ENCODE peak calls at places on chromosomes 5 and 9, in ten cellular contexts. V, M, J, T, Y, Q, S, E, D and A are unnamed samples.
A peak's percentile ranks its signal among the peaks of the same experiment; 100 is the strongest.

GRCh38 chr5:73673161-73673591 is 47.2 kb downstream of the ARHGEF28 start:
- DNase-seq in V (no peak), Y (peak; percentile 90), J (no peak), E (no peak), T (no peak), S (no peak), D (no peak), M (no peak), Q (no peak), A (no peak)

GRCh38 chr5:143214890-143215289 is 188.6 kb downstream of the NR3C1 start:
- DNase-seq in J (no peak), D (no peak), Y (no peak), M (no peak), S (no peak), V (no peak), Q (no peak), T (no peak), E (no peak), A (no peak)

GRCh38 chr9:76828462-76828861 is 64.2 kb downstream of the PCA3 start:
- DNase-seq in Q (no peak), M (no peak), D (no peak), E (no peak), T (no peak), J (no peak), V (no peak), Y (no peak), S (no peak), A (no peak)

GRCh38 chr5:16809816-16810502 is 126.1 kb downstream of the MYO10 start:
- DNase-seq in S (no peak), D (peak; percentile 49), M (no peak), Y (peak; percentile 85), E (no peak), Q (no peak), T (no peak), V (no peak), J (peak; percentile 29), A (no peak)

GRCh38 chr5:146466521-146467349 is 19.6 kb downstream of the TCERG1 start:
- DNase-seq in E (no peak), V (no peak), M (no peak), T (peak; percentile 44), S (no peak), Y (peak; percentile 42), D (no peak), Q (no peak), J (no peak), A (no peak)

GRCh38 chr5:91787718-91788117 is 404.6 kb upstream of the ARRDC3 start:
- DNase-seq in Q (no peak), J (no peak), E (no peak), S (no peak), D (no peak), V (no peak), T (no peak), Y (no peak), M (no peak), A (no peak)

GRCh38 chr5:140114341-140115185 is 654 bp downstream of the PURA start:
- DNase-seq in T (no peak), M (peak; percentile 72), D (peak; percentile 57), E (no peak), Q (peak; percentile 37), V (peak; percentile 38), J (peak; percentile 56), S (peak; percentile 33), Y (peak; percentile 83), A (peak; percentile 49)

GRCh38 chr5:135236187-135236835 is 162.7 kb downstream of the MACROH2A1 start:
- DNase-seq in T (no peak), D (no peak), E (no peak), V (no peak), J (peak; percentile 2), S (no peak), M (no peak), Q (no peak), Y (no peak), A (no peak)

GRCh38 chr5:139682016-139682975 is 34.1 kb downstream of the CXXC5 start:
- DNase-seq in S (no peak), M (no peak), Q (no peak), T (peak; percentile 80), J (no peak), E (no peak), V (no peak), Y (no peak), D (no peak), A (no peak)

GRCh38 chr5:143554918-143555477 is 151.5 kb upstream of the NR3C1 start:
- DNase-seq in E (no peak), M (no peak), T (no peak), V (no peak), Y (peak; percentile 83), Q (no peak), D (no peak), S (no peak), J (no peak), A (no peak)

GRCh38 chr9:90097237-90097636 is 492.4 kb downstream of the GADD45G start:
- DNase-seq in Q (no peak), T (no peak), E (no peak), J (no peak), V (no peak), M (no peak), S (no peak), D (no peak), Y (no peak), A (no peak)

GRCh38 chr5:38151878-38152277 is 106.5 kb upstream of the EGFLAM start:
- DNase-seq in Q (no peak), Y (no peak), T (no peak), J (no peak), V (no peak), E (no peak), M (no peak), D (no peak), S (no peak), A (no peak)

GRCh38 chr9:744790-745456 is 96.6 kb upstream of the DMRT1 start:
- DNase-seq in M (no peak), Q (no peak), T (no peak), V (peak; percentile 88), J (peak; percentile 75), D (no peak), E (no peak), Y (no peak), S (no peak), A (no peak)

GRCh38 chr9:114282507-114282906 is 40.4 kb upstream of the ORM1 start:
- DNase-seq in Y (no peak), E (no peak), D (no peak), T (no peak), V (no peak), M (no peak), S (no peak), J (no peak), Q (no peak), A (no peak)

GRCh38 chr9:97567894-97568202 is 65.3 kb downstream of the TSTD2 start:
- DNase-seq in Q (no peak), M (no peak), T (no peak), J (no peak), S (no peak), V (no peak), Y (no peak), D (no peak), E (no peak), A (no peak)